ENCODE peak calls at places on chromosomes 4 and X, in six cellular contexts. B is aorta, L is heart right ventricle, E is A549, V is ovary, O is H9. M is an unnamed sample.

GRCh38 chr4:153564630-153565525 is 98.7 kb downstream of the TMEM131L start:
- DNase-seq in B (no peak), L (no peak), E (no peak), V (no peak), O (no peak), M (peak; percentile 28)

GRCh38 chr4:17313194-17313593 is 198.7 kb downstream of the QDPR start:
- DNase-seq in B (no peak), L (peak; percentile 17), E (no peak), V (no peak), O (no peak), M (peak; percentile 43)

GRCh38 chr4:37243722-37244582 is 591 bp upstream of the NWD2 start:
- DNase-seq in B (no peak), L (no peak), E (no peak), V (no peak), O (peak; percentile 80), M (peak; percentile 54)

GRCh38 chr4:19752600-19752999 is 499.1 kb upstream of the SLIT2 start:
- DNase-seq in B (no peak), L (no peak), E (no peak), V (no peak), O (no peak), M (no peak)

GRCh38 chr4:126799971-126800722 is 832.6 kb upstream of the INTU start:
- DNase-seq in B (no peak), L (no peak), E (no peak), V (no peak), O (no peak), M (no peak)

GRCh38 chr4:338759-339097 is 1.1 kb downstream of the ZNF141 start:
- DNase-seq in B (no peak), L (peak; percentile 6), E (no peak), V (peak; percentile 31), O (no peak), M (no peak)

GRCh38 chr4:94262163-94263016 is 54.7 kb downstream of the SMARCAD1 start:
- DNase-seq in B (no peak), L (no peak), E (no peak), V (no peak), O (no peak), M (no peak)

GRCh38 chrX:27575565-27575964 is 14.6 kb upstream of the DCAF8L2 start:
- DNase-seq in B (no peak), L (no peak), E (no peak), V (no peak), O (no peak), M (no peak)

GRCh38 chr4:54661686-54662085 is 3.9 kb downstream of the KIT start:
- DNase-seq in B (no peak), L (no peak), E (no peak), V (no peak), O (no peak), M (no peak)

GRCh38 chr4:127783026-127783769 is 1.1 kb downstream of the HSPA4L start:
- DNase-seq in B (peak; percentile 92), L (peak; percentile 80), E (peak; percentile 42), V (peak; percentile 75), O (peak; percentile 64), M (peak; percentile 86)

GRCh38 chr4:101419324-101420135 is 72.2 kb upstream of the PPP3CA start:
- DNase-seq in B (no peak), L (peak; percentile 5), E (no peak), V (no peak), O (no peak), M (no peak)

GRCh38 chr4:88158360-88159136 is at the start of gene ABCG2:
- DNase-seq in B (peak; percentile 85), L (peak; percentile 4), E (peak; percentile 29), V (peak; percentile 43), O (peak; percentile 78), M (peak; percentile 43)

GRCh38 chr4:13998850-13999249 is 371.3 kb upstream of the BOD1L1 start:
- DNase-seq in B (no peak), L (no peak), E (no peak), V (no peak), O (no peak), M (no peak)

GRCh38 chr4:182778222-182778982 is 138.8 kb downstream of the DCTD start:
- DNase-seq in B (no peak), L (no peak), E (no peak), V (no peak), O (no peak), M (no peak)

GRCh38 chrX:139158256-139158655 is 372.3 kb upstream of the F9 start:
- DNase-seq in B (no peak), L (no peak), E (no peak), V (no peak), O (no peak), M (no peak)

GRCh38 chrX:103716967-103717366 is 6.3 kb downstream of the TMEM31 start:
- DNase-seq in B (no peak), L (no peak), E (no peak), V (no peak), O (no peak), M (no peak)

GRCh38 chr4:764405-765169 is 59.0 kb downstream of the PCGF3 start:
- DNase-seq in B (no peak), L (no peak), E (no peak), V (no peak), O (no peak), M (no peak)

GRCh38 chrX:72201836-72202536 is 20.4 kb downstream of the PIN4 start:
- DNase-seq in B (no peak), L (no peak), E (no peak), V (no peak), O (no peak), M (no peak)

GRCh38 chr4:37812713-37813112 is 13.8 kb upstream of the PGM2 start:
- DNase-seq in B (no peak), L (no peak), E (peak; percentile 8), V (no peak), O (no peak), M (no peak)

GRCh38 chr4:185004562-185005208 is 13.6 kb upstream of the HELT start:
- DNase-seq in B (no peak), L (peak; percentile 22), E (no peak), V (peak; percentile 47), O (peak; percentile 72), M (peak; percentile 36)

GRCh38 chrX:9117851-9118250 is 83.9 kb upstream of the FAM9B start:
- DNase-seq in B (no peak), L (no peak), E (no peak), V (no peak), O (no peak), M (no peak)

GRCh38 chr4:40992472-40993298 is 221.7 kb downstream of the APBB2 start:
- DNase-seq in B (no peak), L (no peak), E (no peak), V (peak; percentile 41), O (no peak), M (no peak)

GRCh38 chr4:41653523-41653922 is 95.0 kb downstream of the PHOX2B start:
- DNase-seq in B (no peak), L (no peak), E (no peak), V (no peak), O (no peak), M (no peak)

GRCh38 chr4:110624904-110625494 is 2.1 kb upstream of the PITX2 start:
- DNase-seq in B (no peak), L (no peak), E (no peak), V (no peak), O (no peak), M (no peak)

DNA sequence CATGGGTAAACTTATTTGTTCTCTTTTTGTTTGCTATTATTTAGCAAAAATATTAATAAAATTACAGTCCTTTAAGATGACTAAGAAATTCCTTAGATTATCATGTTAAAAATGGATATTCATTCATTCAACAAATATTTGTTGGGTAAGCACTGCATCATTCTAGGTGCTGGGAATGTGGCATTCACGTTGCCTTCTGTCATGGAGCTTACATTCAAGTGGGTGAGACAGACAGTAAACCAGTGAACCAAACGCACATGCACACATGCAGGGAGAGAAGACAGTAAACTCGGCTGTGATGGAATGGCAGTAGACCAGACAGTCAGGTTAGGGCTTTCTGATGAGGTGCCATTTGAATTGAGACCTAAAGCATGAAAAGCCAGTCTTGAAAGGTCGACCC is 91.8 kb downstream of the STOX2 start:
- DNase-seq in B (no peak), L (no peak), E (no peak), V (no peak), O (no peak), M (no peak)
- H3K27ac ChIP-seq in B (no peak overlapping the region), L (no peak overlapping the region), E (no peak overlapping the region), V (no peak overlapping the region), O (no peak overlapping the region), M (no peak overlapping the region)

DNA sequence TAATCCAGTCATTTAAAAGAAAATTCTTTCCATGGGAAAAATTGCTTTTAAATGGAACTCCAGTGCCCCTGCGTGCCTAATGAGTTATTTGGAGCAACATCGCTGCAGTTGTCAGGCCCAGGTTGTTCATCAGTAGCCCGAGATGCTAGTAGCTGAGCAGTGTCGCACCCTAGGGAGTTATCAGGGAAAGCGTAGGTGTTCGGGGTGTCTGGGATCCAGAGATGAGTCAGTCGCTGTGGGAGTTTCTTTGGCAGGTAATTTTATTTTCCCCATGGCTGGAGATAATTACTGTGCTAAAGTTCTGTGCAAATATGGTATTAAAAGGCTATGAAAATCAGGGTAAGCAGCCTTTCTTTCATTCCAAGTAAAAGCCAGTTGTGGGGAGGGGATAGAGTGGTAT is 49.4 kb downstream of the ANXA3 start:
- DNase-seq in B (no peak), L (peak; percentile 20), E (no peak), V (no peak), O (no peak), M (no peak)
- H3K27ac ChIP-seq in B (no peak overlapping the region), L (no peak overlapping the region), E (no peak overlapping the region), V (no peak overlapping the region), O (no peak overlapping the region), M (no peak overlapping the region)

DNA sequence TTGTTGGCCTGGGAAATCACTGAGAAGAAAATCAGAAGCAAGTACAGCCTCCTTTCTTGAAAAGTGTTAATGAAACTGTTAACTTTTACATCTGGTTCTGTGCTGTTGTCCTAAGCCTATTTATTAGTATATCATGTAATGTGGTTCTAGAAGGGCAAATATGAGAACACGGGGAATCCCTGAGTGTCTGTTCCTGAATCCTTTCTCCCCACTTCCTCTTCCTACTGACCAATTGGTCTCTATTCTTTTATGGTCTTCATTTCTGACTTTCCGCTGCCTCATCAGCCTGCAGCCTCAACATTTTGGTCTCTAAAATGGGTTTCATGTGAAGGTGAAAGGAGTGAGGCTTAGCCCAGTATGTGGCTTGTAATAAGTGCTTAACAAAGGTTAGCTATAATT is 159.9 kb upstream of the MAMLD1 start:
- DNase-seq in B (no peak), L (no peak), E (no peak), V (no peak), O (no peak), M (no peak)
- H3K27ac ChIP-seq in B (no peak overlapping the region), L (no peak overlapping the region), E (peak overlapping the region; percentile 60), V (no peak overlapping the region), O (no peak overlapping the region), M (peak overlapping the region; percentile 9)

GRCh38 chrX:31199770-31200114 is 127.9 kb upstream of the FTHL17 start:
- DNase-seq in B (no peak), L (no peak), E (no peak), V (no peak), O (no peak), M (no peak)

GRCh38 chrX:31201503-31201902 is 129.7 kb upstream of the FTHL17 start:
- DNase-seq in B (no peak), L (no peak), E (no peak), V (no peak), O (no peak), M (no peak)

GRCh38 chrX:31200430-31200829 is 128.6 kb upstream of the FTHL17 start:
- DNase-seq in B (no peak), L (no peak), E (no peak), V (no peak), O (no peak), M (no peak)

GRCh38 chrX:31199051-31199769 is 127.4 kb upstream of the FTHL17 start:
- DNase-seq in B (no peak), L (no peak), E (no peak), V (no peak), O (no peak), M (no peak)
- H3K27ac ChIP-seq in B (no peak overlapping the region), L (no peak overlapping the region), E (no peak overlapping the region), V (no peak overlapping the region), O (no peak overlapping the region), M (no peak overlapping the region)

GRCh38 chrX:41449615-41450014 is 2.5 kb downstream of the NYX start:
- DNase-seq in B (no peak), L (peak; percentile 24), E (no peak), V (no peak), O (no peak), M (no peak)
- H3K27ac ChIP-seq in B (peak overlapping the region; percentile 64), L (peak overlapping the region; percentile 77), E (peak overlapping the region; percentile 68), V (no peak overlapping the region), O (no peak overlapping the region), M (no peak overlapping the region)